ENCODE peak calls at places on chromosome 17, in four cellular contexts. Q is dorsolateral prefrontal cortex, E is breast epithelium, J is right atrium auricular region. L is an unnamed sample. For H3K27me3, the result is how much of the 10 kb centered on the place peaks cover.

GRCh38 chr17:17358060-17358751 is 55.0 kb downstream of the NT5M start:
- DNase-seq in Q (no peak), E (no peak), J (no peak), L (no peak)

GRCh38 chr17:8681175-8681949 is 50.8 kb upstream of the MYH10 start:
- DNase-seq in Q (no peak), E (no peak), J (no peak), L (no peak)

GRCh38 chr17:4152471-4152870 is 9.5 kb downstream of the CYB5D2 start:
- DNase-seq in Q (no peak), E (no peak), J (no peak), L (peak)

GRCh38 chr17:76544123-76544915 is 4.5 kb downstream of the PRCD start:
- DNase-seq in Q (peak), E (no peak), J (no peak), L (no peak)

GRCh38 chr17:12485361-12485911 is 180.3 kb upstream of the MYOCD start:
- DNase-seq in Q (no peak), E (no peak), J (no peak), L (peak)

GRCh38 chr17:81200695-81201580 is 21.8 kb downstream of the CEP131 start:
- DNase-seq in Q (peak), E (peak), J (peak), L (peak)

GRCh38 chr17:45376171-45376564 is 56.5 kb downstream of the ARHGAP27 start:
- DNase-seq in Q (no peak), E (no peak), J (no peak), L (no peak)

GRCh38 chr17:80936218-80936617 is 55.4 kb upstream of the CHMP6 start:
- DNase-seq in Q (no peak), E (no peak), J (no peak), L (no peak)

GRCh38 chr17:36675250-36675649 is 73.9 kb downstream of the MRM1 start:
- DNase-seq in Q (no peak), E (no peak), J (no peak), L (no peak)

GRCh38 chr17:307741-308507 is 44.7 kb downstream of the RPH3AL start:
- DNase-seq in Q (peak), E (no peak), J (no peak), L (no peak)

GRCh38 chr17:65183736-65184135 is 46.6 kb downstream of the RGS9 start:
- DNase-seq in Q (no peak), E (peak), J (no peak), L (no peak)

GRCh38 chr17:21453144-21453982 is 77.2 kb downstream of the KCNJ12 start:
- DNase-seq in Q (no peak), E (no peak), J (peak), L (no peak)

GRCh38 chr17:21457051-21458026 is 81.2 kb downstream of the KCNJ12 start:
- DNase-seq in Q (peak), E (peak), J (peak), L (peak)

GRCh38 chr17:21458036-21458435 is 81.9 kb downstream of the KCNJ12 start:
- DNase-seq in Q (no peak), E (no peak), J (peak), L (no peak)

GRCh38 chr17:21455761-21456160 is 79.6 kb downstream of the KCNJ12 start:
- DNase-seq in Q (no peak), E (no peak), J (peak), L (no peak)

GRCh38 chr17:21452377-21453143 is 76.4 kb downstream of the KCNJ12 start:
- DNase-seq in Q (peak), E (peak), J (peak), L (peak)
- H3K4me3 ChIP-seq in Q (peak), E (peak), J (peak), L (peak)

DNA sequence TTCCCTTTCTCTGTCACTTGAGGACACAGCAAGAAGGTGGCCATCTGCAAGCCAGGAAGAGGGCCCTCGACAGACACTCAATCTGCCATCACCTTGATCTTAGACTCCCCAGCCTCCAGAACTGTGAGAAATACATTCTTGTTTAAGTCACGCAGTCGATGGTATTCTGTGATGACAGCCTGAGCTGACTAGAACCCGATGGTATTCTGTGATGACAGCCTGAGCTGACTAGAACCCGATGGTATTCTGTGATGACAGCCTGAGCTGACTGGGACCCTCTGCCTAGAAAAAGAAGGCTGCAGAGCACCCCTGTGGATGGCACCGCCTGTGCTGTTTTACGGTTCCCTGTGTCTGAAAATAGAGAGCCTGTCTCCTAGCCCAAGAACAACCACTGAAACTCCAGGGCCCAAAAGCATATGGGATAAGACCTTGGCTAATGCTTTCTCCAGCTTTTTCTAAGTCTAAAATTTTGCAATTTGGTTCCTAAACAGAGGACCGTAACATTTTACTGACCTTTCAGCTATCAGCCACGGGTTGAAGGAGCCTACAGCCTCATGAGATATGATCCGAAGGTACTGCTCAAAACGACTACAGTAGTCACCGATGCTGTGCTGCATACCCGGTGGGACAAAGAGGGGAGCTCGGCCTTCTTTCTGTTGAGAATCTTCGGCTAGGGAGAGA is 33.1 kb upstream of the PITPNM3 start:
- DNase-seq in Q (no peak), E (no peak), J (no peak), L (no peak)
- H3K27ac ChIP-seq in Q (no peak), E (no peak), J (no peak), L (no peak)

GRCh38 chr17:57096472-57097198 is 11.6 kb downstream of the AKAP1 start:
- DNase-seq in Q (no peak), E (no peak), J (no peak), L (no peak)
- H3K27me3 ChIP-seq in Q (under half), E (under half), J (under half), L (under half)

DNA sequence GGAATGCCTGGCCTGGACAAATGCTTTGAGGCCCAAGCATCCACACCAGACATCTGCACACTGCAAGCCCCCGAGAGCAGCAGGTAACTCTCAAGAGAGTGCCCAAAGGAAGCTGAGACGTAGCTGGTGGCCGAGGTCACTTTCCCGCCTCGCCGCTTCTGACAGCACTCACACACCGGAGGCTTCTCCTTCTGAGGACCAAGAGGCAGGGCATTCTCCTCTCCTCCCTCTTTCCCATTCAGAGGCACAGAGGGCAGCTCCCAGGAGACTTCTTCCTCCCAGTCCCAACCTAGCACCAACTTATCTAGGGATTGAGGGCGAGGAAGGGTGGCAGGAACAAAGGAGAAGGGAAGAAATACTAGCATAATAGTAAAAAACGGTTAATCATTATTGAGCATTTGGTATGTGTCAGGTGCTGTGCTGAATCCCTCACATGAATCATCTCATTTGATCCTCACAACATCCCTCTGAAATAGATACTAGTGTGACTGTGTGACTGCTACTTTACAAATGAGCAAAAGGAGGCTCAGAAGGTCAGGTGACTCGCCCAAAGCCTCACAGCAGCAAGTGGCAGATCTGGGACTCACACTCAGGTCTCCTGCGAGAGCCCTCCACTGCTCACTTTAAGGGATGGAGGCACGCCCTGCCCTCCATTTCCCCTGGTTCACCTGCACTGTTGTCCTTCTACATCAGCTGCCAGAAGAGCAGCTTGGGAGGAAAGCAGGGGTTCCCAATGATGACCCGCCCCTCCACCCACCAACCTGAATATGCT is 41.8 kb downstream of the MYO18A start:
- DNase-seq in Q (no peak), E (no peak), J (no peak), L (no peak)
- H3K4me3 ChIP-seq in Q (no peak), E (peak), J (peak), L (no peak)

GRCh38 chr17:40303009-40303657 is 5.8 kb upstream of the RARA start:
- DNase-seq in Q (no peak), E (no peak), J (no peak), L (peak)

GRCh38 chr17:40301315-40301714 is 7.7 kb upstream of the RARA start:
- DNase-seq in Q (no peak), E (peak), J (no peak), L (no peak)

GRCh38 chr17:40295471-40296457 is 8.1 kb downstream of the CDC6 start:
- DNase-seq in Q (no peak), E (no peak), J (no peak), L (no peak)

GRCh38 chr17:40297511-40297910 is 9.8 kb downstream of the CDC6 start:
- DNase-seq in Q (no peak), E (no peak), J (no peak), L (no peak)

GRCh38 chr17:40298726-40299125 is 10.3 kb upstream of the RARA start:
- DNase-seq in Q (no peak), E (no peak), J (no peak), L (peak)
- H3K27ac ChIP-seq in Q (no peak), E (no peak), J (peak), L (no peak)

L was measured in brain microvascular endothelial cell.